ENCODE peak calls at places on chromosomes 5 and 9, in six cellular contexts. One of them, this sample, is unnamed.

GRCh38 chr9:93684806-93685553 is 108.6 kb downstream of the PHF2 start:
- DNase-seq in spleen: peak; percentile 34
- DNase-seq in K562: peak; percentile 44
- DNase-seq in esophagus squamous epithelium: no peak
- DNase-seq in mammary epithelial cell: no peak
- DNase-seq in A549: no peak
- DNase-seq in this sample: no peak

GRCh38 chr5:96657068-96657467 is 5.1 kb upstream of the CAST start:
- DNase-seq in K562: peak; percentile 25
- DNase-seq in esophagus squamous epithelium: no peak
- DNase-seq in mammary epithelial cell: peak; percentile 96
- DNase-seq in A549: peak; percentile 70
- DNase-seq in spleen: no peak
- DNase-seq in this sample: no peak

GRCh38 chr5:91301459-91301858 is 81.7 kb downstream of the ARRDC3 start:
- DNase-seq in K562: no peak
- DNase-seq in spleen: no peak
- DNase-seq in A549: peak; percentile 43
- DNase-seq in mammary epithelial cell: no peak
- DNase-seq in esophagus squamous epithelium: no peak
- DNase-seq in this sample: no peak

GRCh38 chr9:93205045-93205768 is 21.3 kb downstream of the WNK2 start:
- DNase-seq in mammary epithelial cell: no peak
- DNase-seq in A549: no peak
- DNase-seq in spleen: peak; percentile 76
- DNase-seq in esophagus squamous epithelium: no peak
- DNase-seq in K562: no peak
- DNase-seq in this sample: peak; percentile 84

GRCh38 chr9:133795049-133795448 is 56.9 kb upstream of the SARDH start:
- DNase-seq in mammary epithelial cell: no peak
- DNase-seq in spleen: no peak
- DNase-seq in K562: no peak
- DNase-seq in esophagus squamous epithelium: no peak
- DNase-seq in A549: no peak
- DNase-seq in this sample: no peak

GRCh38 chr5:135576075-135576599 is 2.7 kb downstream of the CXCL14 start:
- DNase-seq in mammary epithelial cell: no peak
- DNase-seq in A549: no peak
- DNase-seq in esophagus squamous epithelium: no peak
- DNase-seq in spleen: no peak
- DNase-seq in K562: no peak
- DNase-seq in this sample: no peak

GRCh38 chr9:23319092-23319491 is 506.9 kb downstream of the ELAVL2 start:
- DNase-seq in A549: no peak
- DNase-seq in spleen: no peak
- DNase-seq in mammary epithelial cell: no peak
- DNase-seq in K562: no peak
- DNase-seq in esophagus squamous epithelium: no peak
- DNase-seq in this sample: no peak

GRCh38 chr9:20032413-20033006 is 243.7 kb upstream of the SLC24A2 start:
- DNase-seq in K562: no peak
- DNase-seq in A549: no peak
- DNase-seq in spleen: no peak
- DNase-seq in mammary epithelial cell: no peak
- DNase-seq in esophagus squamous epithelium: no peak
- DNase-seq in this sample: no peak

GRCh38 chr5:92944903-92945629 is 636.0 kb downstream of the NR2F1-AS1 start:
- DNase-seq in esophagus squamous epithelium: no peak
- DNase-seq in K562: no peak
- DNase-seq in spleen: no peak
- DNase-seq in A549: peak; percentile 86
- DNase-seq in mammary epithelial cell: no peak
- DNase-seq in this sample: no peak

GRCh38 chr9:36485647-36486453 is 85.8 kb upstream of the RNF38 start:
- DNase-seq in mammary epithelial cell: no peak
- DNase-seq in K562: no peak
- DNase-seq in esophagus squamous epithelium: no peak
- DNase-seq in spleen: no peak
- DNase-seq in A549: no peak
- DNase-seq in this sample: peak; percentile 73

GRCh38 chr9:135515083-135515511 is 6.1 kb upstream of the LCN1 start:
- DNase-seq in esophagus squamous epithelium: no peak
- DNase-seq in A549: no peak
- DNase-seq in spleen: peak; percentile 66
- DNase-seq in mammary epithelial cell: no peak
- DNase-seq in K562: no peak
- DNase-seq in this sample: no peak

GRCh38 chr5:123754167-123754840 is 242.3 kb downstream of the CSNK1G3 start:
- DNase-seq in spleen: no peak
- DNase-seq in K562: no peak
- DNase-seq in A549: no peak
- DNase-seq in esophagus squamous epithelium: no peak
- DNase-seq in mammary epithelial cell: peak; percentile 35
- DNase-seq in this sample: no peak

GRCh38 chr5:95872333-95873268 is 50.1 kb upstream of the GLRX start:
- DNase-seq in spleen: no peak
- DNase-seq in A549: no peak
- DNase-seq in K562: no peak
- DNase-seq in esophagus squamous epithelium: no peak
- DNase-seq in mammary epithelial cell: no peak
- DNase-seq in this sample: no peak

GRCh38 chr9:135340726-135341475 is 138.7 kb upstream of the PPP1R26 start:
- DNase-seq in spleen: peak; percentile 57
- DNase-seq in A549: no peak
- DNase-seq in esophagus squamous epithelium: no peak
- DNase-seq in mammary epithelial cell: no peak
- DNase-seq in K562: no peak
- DNase-seq in this sample: no peak

GRCh38 chr9:29657821-29658220 is 2084.5 kb upstream of the C9orf72 start:
- DNase-seq in esophagus squamous epithelium: no peak
- DNase-seq in K562: no peak
- DNase-seq in mammary epithelial cell: no peak
- DNase-seq in A549: no peak
- DNase-seq in spleen: no peak
- DNase-seq in this sample: no peak

GRCh38 chr5:145797336-145797735 is 37.8 kb downstream of the PRELID2 start:
- DNase-seq in K562: no peak
- DNase-seq in esophagus squamous epithelium: no peak
- DNase-seq in mammary epithelial cell: peak; percentile 20
- DNase-seq in A549: no peak
- DNase-seq in spleen: no peak
- DNase-seq in this sample: no peak

GRCh38 chr9:107989544-107989943 is 500.0 kb upstream of the KLF4 start:
- DNase-seq in esophagus squamous epithelium: no peak
- DNase-seq in spleen: no peak
- DNase-seq in K562: no peak
- DNase-seq in A549: no peak
- DNase-seq in mammary epithelial cell: no peak
- DNase-seq in this sample: no peak
- H3K27ac ChIP-seq in esophagus squamous epithelium: no peak overlapping the region
- H3K27ac ChIP-seq in spleen: peak overlapping the region; percentile 63
- H3K27ac ChIP-seq in K562: no peak overlapping the region
- H3K27ac ChIP-seq in A549: no peak overlapping the region
- H3K27ac ChIP-seq in mammary epithelial cell: no peak overlapping the region
- H3K27ac ChIP-seq in this sample: peak overlapping the region; percentile 52

GRCh38 chr9:104991144-104991953 is 63.4 kb upstream of the ABCA1 start:
- DNase-seq in K562: peak; percentile 76
- DNase-seq in mammary epithelial cell: peak; percentile 78
- DNase-seq in spleen: peak; percentile 98
- DNase-seq in A549: peak; percentile 87
- DNase-seq in esophagus squamous epithelium: peak; percentile 41
- DNase-seq in this sample: peak; percentile 97
- TF ChIP-seq CTCF in K562: no peak
- TF ChIP-seq CTCF in mammary epithelial cell: no peak
- TF ChIP-seq CTCF in spleen: no peak
- TF ChIP-seq CTCF in A549: no peak
- TF ChIP-seq CTCF in esophagus squamous epithelium: no peak
- TF ChIP-seq CTCF in this sample: no peak

GRCh38 chr5:134365604-134366003 is 1.4 kb downstream of the CDKL3 start:
- DNase-seq in mammary epithelial cell: no peak
- DNase-seq in esophagus squamous epithelium: no peak
- DNase-seq in A549: no peak
- DNase-seq in spleen: no peak
- DNase-seq in K562: no peak
- DNase-seq in this sample: no peak
- H3K4me3 ChIP-seq in mammary epithelial cell: no peak overlapping the region
- H3K4me3 ChIP-seq in esophagus squamous epithelium: no peak overlapping the region
- H3K4me3 ChIP-seq in A549: no peak overlapping the region
- H3K4me3 ChIP-seq in spleen: no peak overlapping the region
- H3K4me3 ChIP-seq in K562: no peak overlapping the region
- H3K4me3 ChIP-seq in this sample: no peak overlapping the region

GRCh38 chr9:125889524-125890473 is 142.6 kb downstream of the PBX3 start:
- DNase-seq in K562: no peak
- DNase-seq in mammary epithelial cell: peak; percentile 52
- DNase-seq in esophagus squamous epithelium: no peak
- DNase-seq in A549: peak; percentile 11
- DNase-seq in spleen: peak; percentile 82
- DNase-seq in this sample: no peak
- H3K27ac ChIP-seq in K562: no peak overlapping the region
- H3K27ac ChIP-seq in mammary epithelial cell: peak overlapping the region; percentile 83
- H3K27ac ChIP-seq in esophagus squamous epithelium: peak overlapping the region; percentile 22
- H3K27ac ChIP-seq in A549: peak overlapping the region; percentile 52
- H3K27ac ChIP-seq in spleen: no peak overlapping the region
- H3K27ac ChIP-seq in this sample: no peak overlapping the region

GRCh38 chr5:143860211-143860610 is 48.2 kb downstream of the HMHB1 start:
- DNase-seq in K562: no peak
- DNase-seq in A549: no peak
- DNase-seq in esophagus squamous epithelium: no peak
- DNase-seq in spleen: no peak
- DNase-seq in mammary epithelial cell: no peak
- DNase-seq in this sample: no peak
- TF ChIP-seq CTCF in K562: no peak
- TF ChIP-seq CTCF in A549: no peak
- TF ChIP-seq CTCF in esophagus squamous epithelium: no peak
- TF ChIP-seq CTCF in spleen: no peak
- TF ChIP-seq CTCF in mammary epithelial cell: peak; percentile 29
- TF ChIP-seq CTCF in this sample: no peak

This sample was measured in coronary artery.